ENCODE peak calls at places on chromosomes 11 and 22, in four cellular contexts. One of them, this sample, is unnamed.

GRCh38 chr11:36149538-36150242 is 139.5 kb downstream of the COMMD9 start:
- DNase-seq in retinal pigment epithelial cell: peak; percentile 99
- DNase-seq in heart right ventricle: peak; percentile 23
- DNase-seq in esophagus muscularis mucosa: no peak
- DNase-seq in this sample: no peak

GRCh38 chr11:76236092-76237026 is 30.1 kb upstream of the WNT11 start:
- DNase-seq in retinal pigment epithelial cell: no peak
- DNase-seq in heart right ventricle: no peak
- DNase-seq in esophagus muscularis mucosa: no peak
- DNase-seq in this sample: no peak

GRCh38 chr11:18523079-18523478 is 3.7 kb downstream of the TSG101 start:
- DNase-seq in retinal pigment epithelial cell: no peak
- DNase-seq in heart right ventricle: no peak
- DNase-seq in esophagus muscularis mucosa: no peak
- DNase-seq in this sample: no peak

GRCh38 chr22:32426881-32427280 is 14.8 kb upstream of the RTCB start:
- DNase-seq in retinal pigment epithelial cell: no peak
- DNase-seq in heart right ventricle: no peak
- DNase-seq in esophagus muscularis mucosa: no peak
- DNase-seq in this sample: no peak

GRCh38 chr22:38162881-38163843 is 18.5 kb downstream of the PLA2G6 start:
- DNase-seq in retinal pigment epithelial cell: no peak
- DNase-seq in heart right ventricle: no peak
- DNase-seq in esophagus muscularis mucosa: no peak
- DNase-seq in this sample: no peak

GRCh38 chr11:121337740-121338272 is 45.2 kb downstream of the SC5D start:
- DNase-seq in retinal pigment epithelial cell: no peak
- DNase-seq in heart right ventricle: no peak
- DNase-seq in esophagus muscularis mucosa: no peak
- DNase-seq in this sample: no peak

GRCh38 chr11:77525455-77526091 is 51.7 kb upstream of the PAK1 start:
- DNase-seq in retinal pigment epithelial cell: no peak
- DNase-seq in heart right ventricle: no peak
- DNase-seq in esophagus muscularis mucosa: no peak
- DNase-seq in this sample: no peak

GRCh38 chr11:118002010-118002540 is 15.9 kb downstream of the IL10RA start:
- DNase-seq in retinal pigment epithelial cell: no peak
- DNase-seq in heart right ventricle: no peak
- DNase-seq in esophagus muscularis mucosa: no peak
- DNase-seq in this sample: peak; percentile 84

GRCh38 chr22:17726561-17727243 is 47.6 kb downstream of the BID start:
- DNase-seq in retinal pigment epithelial cell: no peak
- DNase-seq in heart right ventricle: no peak
- DNase-seq in esophagus muscularis mucosa: no peak
- DNase-seq in this sample: no peak

GRCh38 chr11:127247261-127247660 is 246.7 kb upstream of the KIRREL3 start:
- DNase-seq in retinal pigment epithelial cell: no peak
- DNase-seq in heart right ventricle: no peak
- DNase-seq in esophagus muscularis mucosa: no peak
- DNase-seq in this sample: no peak

GRCh38 chr11:36241512-36241911 is 47.7 kb downstream of the COMMD9 start:
- DNase-seq in retinal pigment epithelial cell: no peak
- DNase-seq in heart right ventricle: no peak
- DNase-seq in esophagus muscularis mucosa: no peak
- DNase-seq in this sample: no peak

GRCh38 chr11:9748361-9748970 is 84.6 kb downstream of the SWAP70 start:
- DNase-seq in retinal pigment epithelial cell: no peak
- DNase-seq in heart right ventricle: peak; percentile 63
- DNase-seq in esophagus muscularis mucosa: no peak
- DNase-seq in this sample: no peak

GRCh38 chr22:19122752-19123492 is 710 bp upstream of the DGCR2 start:
- DNase-seq in retinal pigment epithelial cell: no peak
- DNase-seq in heart right ventricle: no peak
- DNase-seq in esophagus muscularis mucosa: no peak
- DNase-seq in this sample: peak; percentile 97

GRCh38 chr11:20056109-20057054 is 103.9 kb downstream of the DBX1 start:
- DNase-seq in retinal pigment epithelial cell: no peak
- DNase-seq in heart right ventricle: no peak
- DNase-seq in esophagus muscularis mucosa: no peak
- DNase-seq in this sample: no peak

GRCh38 chr11:8832571-8833260 is 78.3 kb upstream of the AKIP1 start:
- DNase-seq in retinal pigment epithelial cell: peak; percentile 46
- DNase-seq in heart right ventricle: no peak
- DNase-seq in esophagus muscularis mucosa: no peak
- DNase-seq in this sample: no peak

GRCh38 chr22:50627914-50628542 is at the start of gene ARSA:
- DNase-seq in retinal pigment epithelial cell: no peak
- DNase-seq in heart right ventricle: peak; percentile 85
- DNase-seq in esophagus muscularis mucosa: no peak
- DNase-seq in this sample: peak; percentile 90

GRCh38 chr11:65316979-65317786 is 2.5 kb downstream of the CDC42EP2 start:
- DNase-seq in retinal pigment epithelial cell: no peak
- DNase-seq in heart right ventricle: peak; percentile 91
- DNase-seq in esophagus muscularis mucosa: peak; percentile 95
- DNase-seq in this sample: peak; percentile 91

GRCh38 chr22:17898375-17898774 is 124.1 kb upstream of the BID start:
- DNase-seq in retinal pigment epithelial cell: no peak
- DNase-seq in heart right ventricle: no peak
- DNase-seq in esophagus muscularis mucosa: no peak
- DNase-seq in this sample: no peak

GRCh38 chr11:94185387-94186084 is 56.9 kb downstream of the PANX1 start:
- DNase-seq in retinal pigment epithelial cell: no peak
- DNase-seq in heart right ventricle: no peak
- DNase-seq in esophagus muscularis mucosa: peak; percentile 39
- DNase-seq in this sample: no peak

GRCh38 chr11:20599424-20600346 is at the start of gene SLC6A5:
- DNase-seq in retinal pigment epithelial cell: no peak
- DNase-seq in heart right ventricle: peak; percentile 38
- DNase-seq in esophagus muscularis mucosa: no peak
- DNase-seq in this sample: no peak

GRCh38 chr11:104572279-104572678 is 326.0 kb downstream of the CASP12 start:
- DNase-seq in retinal pigment epithelial cell: no peak
- DNase-seq in heart right ventricle: no peak
- DNase-seq in esophagus muscularis mucosa: no peak
- DNase-seq in this sample: no peak

GRCh38 chr11:20474176-20474950 is 86.8 kb downstream of the PRMT3 start:
- DNase-seq in retinal pigment epithelial cell: no peak
- DNase-seq in heart right ventricle: peak; percentile 12
- DNase-seq in esophagus muscularis mucosa: no peak
- DNase-seq in this sample: no peak

GRCh38 chr11:96942855-96943254 is 553.0 kb downstream of the JRKL start:
- DNase-seq in retinal pigment epithelial cell: no peak
- DNase-seq in heart right ventricle: no peak
- DNase-seq in esophagus muscularis mucosa: no peak
- DNase-seq in this sample: no peak

GRCh38 chr22:21865041-21865440 is 2.4 kb downstream of the MAPK1 start:
- DNase-seq in retinal pigment epithelial cell: peak; percentile 59
- DNase-seq in heart right ventricle: peak; percentile 53
- DNase-seq in esophagus muscularis mucosa: no peak
- DNase-seq in this sample: no peak

GRCh38 chr11:103257360-103257759 is 148.1 kb downstream of the DYNC2H1 start:
- DNase-seq in retinal pigment epithelial cell: no peak
- DNase-seq in heart right ventricle: no peak
- DNase-seq in esophagus muscularis mucosa: no peak
- DNase-seq in this sample: no peak

GRCh38 chr11:118768715-118769114 is 22.2 kb downstream of the DDX6 start:
- DNase-seq in retinal pigment epithelial cell: no peak
- DNase-seq in heart right ventricle: no peak
- DNase-seq in esophagus muscularis mucosa: no peak
- DNase-seq in this sample: no peak

GRCh38 chr22:40281717-40282116 is 64.6 kb upstream of the ADSL start:
- DNase-seq in retinal pigment epithelial cell: no peak
- DNase-seq in heart right ventricle: no peak
- DNase-seq in esophagus muscularis mucosa: no peak
- DNase-seq in this sample: no peak

GRCh38 chr11:17542249-17542648 is 2.0 kb downstream of the USH1C start:
- DNase-seq in retinal pigment epithelial cell: no peak
- DNase-seq in heart right ventricle: no peak
- DNase-seq in esophagus muscularis mucosa: no peak
- DNase-seq in this sample: no peak

GRCh38 chr22:40147388-40148176 is 30.1 kb upstream of the TNRC6B start:
- DNase-seq in retinal pigment epithelial cell: no peak
- DNase-seq in heart right ventricle: no peak
- DNase-seq in esophagus muscularis mucosa: peak; percentile 17
- DNase-seq in this sample: no peak

DNA sequence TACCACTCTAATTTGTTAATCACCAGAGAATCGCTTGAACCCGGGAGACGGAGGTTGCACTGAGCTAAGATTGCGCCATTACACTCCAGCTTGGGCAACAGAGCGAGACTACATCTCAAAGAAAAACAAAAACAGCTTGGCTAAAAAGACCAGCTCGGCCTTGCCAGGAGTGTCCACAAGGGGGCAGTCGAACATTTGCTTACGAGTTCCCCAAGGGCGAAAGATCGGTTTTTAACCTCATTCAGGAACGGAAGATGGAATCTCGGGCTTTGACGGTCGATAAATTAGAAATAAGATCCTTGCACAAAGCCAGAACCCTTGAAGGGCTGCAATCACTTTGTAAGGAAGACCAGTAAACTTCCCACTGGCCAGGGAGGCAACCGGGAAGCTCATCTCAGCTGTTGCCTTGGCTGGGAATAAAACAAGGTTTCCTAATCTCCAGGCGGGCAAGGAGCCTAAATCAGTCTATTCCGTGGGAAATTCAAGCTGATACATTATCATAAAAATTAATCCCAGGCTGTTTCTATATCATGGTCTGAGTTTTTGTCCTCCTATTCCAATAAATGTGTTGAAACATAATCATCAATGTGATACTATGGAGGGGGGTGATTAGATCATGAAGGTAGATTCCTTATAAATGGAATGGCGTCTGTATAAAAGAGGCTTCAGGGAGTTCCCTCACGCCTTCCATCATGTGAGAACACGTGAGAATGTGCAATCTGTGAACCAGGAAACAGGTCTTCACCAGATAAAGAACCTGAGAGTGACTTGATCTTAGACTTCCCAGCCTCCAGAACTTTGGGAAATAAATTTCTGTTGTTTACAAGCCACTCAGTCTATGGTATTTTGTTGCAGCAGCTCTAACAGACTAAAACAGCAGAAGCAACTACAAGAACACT is 14.9 kb upstream of the SLC29A2 start:
- DNase-seq in retinal pigment epithelial cell: peak; percentile 26
- DNase-seq in heart right ventricle: peak; percentile 79
- DNase-seq in esophagus muscularis mucosa: peak; percentile 97
- DNase-seq in this sample: peak; percentile 83
- H3K4me3 ChIP-seq in retinal pigment epithelial cell: peak overlapping the region; percentile 39
- H3K4me3 ChIP-seq in heart right ventricle: peak overlapping the region; percentile 34
- H3K4me3 ChIP-seq in esophagus muscularis mucosa: peak overlapping the region; percentile 51
- H3K4me3 ChIP-seq in this sample: peak overlapping the region; percentile 16

GRCh38 chr11:1854949-1855885 is 2.3 kb downstream of the LSP1 start:
- DNase-seq in retinal pigment epithelial cell: no peak
- DNase-seq in heart right ventricle: no peak
- DNase-seq in esophagus muscularis mucosa: no peak
- DNase-seq in this sample: no peak

GRCh38 chr11:1852885-1853284 is at the start of gene LSP1:
- DNase-seq in retinal pigment epithelial cell: no peak
- DNase-seq in heart right ventricle: no peak
- DNase-seq in esophagus muscularis mucosa: no peak
- DNase-seq in this sample: no peak

GRCh38 chr11:1854132-1854948 is 1.5 kb downstream of the LSP1 start:
- DNase-seq in retinal pigment epithelial cell: no peak
- DNase-seq in heart right ventricle: no peak
- DNase-seq in esophagus muscularis mucosa: no peak
- DNase-seq in this sample: no peak

GRCh38 chr11:1852271-1852877 is 510 bp upstream of the LSP1 start:
- DNase-seq in retinal pigment epithelial cell: no peak
- DNase-seq in heart right ventricle: no peak
- DNase-seq in esophagus muscularis mucosa: no peak
- DNase-seq in this sample: no peak

GRCh38 chr11:1853376-1854131 is 670 bp downstream of the LSP1 start:
- DNase-seq in retinal pigment epithelial cell: no peak
- DNase-seq in heart right ventricle: no peak
- DNase-seq in esophagus muscularis mucosa: no peak
- DNase-seq in this sample: no peak
- H3K4me3 ChIP-seq in retinal pigment epithelial cell: no peak overlapping the region
- H3K4me3 ChIP-seq in heart right ventricle: peak overlapping the region; percentile 25
- H3K4me3 ChIP-seq in esophagus muscularis mucosa: peak overlapping the region; percentile 40
- H3K4me3 ChIP-seq in this sample: peak overlapping the region; percentile 32

GRCh38 chr11:68355471-68355870 is 43.1 kb downstream of the LRP5 start:
- DNase-seq in retinal pigment epithelial cell: no peak
- DNase-seq in heart right ventricle: no peak
- DNase-seq in esophagus muscularis mucosa: no peak
- DNase-seq in this sample: no peak

GRCh38 chr11:68353118-68353517 is 40.7 kb downstream of the LRP5 start:
- DNase-seq in retinal pigment epithelial cell: no peak
- DNase-seq in heart right ventricle: no peak
- DNase-seq in esophagus muscularis mucosa: no peak
- DNase-seq in this sample: no peak

GRCh38 chr11:68352591-68352990 is 40.2 kb downstream of the LRP5 start:
- DNase-seq in retinal pigment epithelial cell: no peak
- DNase-seq in heart right ventricle: no peak
- DNase-seq in esophagus muscularis mucosa: no peak
- DNase-seq in this sample: no peak

GRCh38 chr11:68353669-68354068 is 41.3 kb downstream of the LRP5 start:
- DNase-seq in retinal pigment epithelial cell: no peak
- DNase-seq in heart right ventricle: no peak
- DNase-seq in esophagus muscularis mucosa: no peak
- DNase-seq in this sample: no peak

GRCh38 chr11:68354181-68354872 is 41.9 kb downstream of the LRP5 start:
- DNase-seq in retinal pigment epithelial cell: peak; percentile 90
- DNase-seq in heart right ventricle: peak; percentile 76
- DNase-seq in esophagus muscularis mucosa: peak; percentile 94
- DNase-seq in this sample: no peak
- H3K4me3 ChIP-seq in retinal pigment epithelial cell: peak overlapping the region; percentile 12
- H3K4me3 ChIP-seq in heart right ventricle: no peak overlapping the region
- H3K4me3 ChIP-seq in esophagus muscularis mucosa: peak overlapping the region; percentile 33
- H3K4me3 ChIP-seq in this sample: no peak overlapping the region

DNA sequence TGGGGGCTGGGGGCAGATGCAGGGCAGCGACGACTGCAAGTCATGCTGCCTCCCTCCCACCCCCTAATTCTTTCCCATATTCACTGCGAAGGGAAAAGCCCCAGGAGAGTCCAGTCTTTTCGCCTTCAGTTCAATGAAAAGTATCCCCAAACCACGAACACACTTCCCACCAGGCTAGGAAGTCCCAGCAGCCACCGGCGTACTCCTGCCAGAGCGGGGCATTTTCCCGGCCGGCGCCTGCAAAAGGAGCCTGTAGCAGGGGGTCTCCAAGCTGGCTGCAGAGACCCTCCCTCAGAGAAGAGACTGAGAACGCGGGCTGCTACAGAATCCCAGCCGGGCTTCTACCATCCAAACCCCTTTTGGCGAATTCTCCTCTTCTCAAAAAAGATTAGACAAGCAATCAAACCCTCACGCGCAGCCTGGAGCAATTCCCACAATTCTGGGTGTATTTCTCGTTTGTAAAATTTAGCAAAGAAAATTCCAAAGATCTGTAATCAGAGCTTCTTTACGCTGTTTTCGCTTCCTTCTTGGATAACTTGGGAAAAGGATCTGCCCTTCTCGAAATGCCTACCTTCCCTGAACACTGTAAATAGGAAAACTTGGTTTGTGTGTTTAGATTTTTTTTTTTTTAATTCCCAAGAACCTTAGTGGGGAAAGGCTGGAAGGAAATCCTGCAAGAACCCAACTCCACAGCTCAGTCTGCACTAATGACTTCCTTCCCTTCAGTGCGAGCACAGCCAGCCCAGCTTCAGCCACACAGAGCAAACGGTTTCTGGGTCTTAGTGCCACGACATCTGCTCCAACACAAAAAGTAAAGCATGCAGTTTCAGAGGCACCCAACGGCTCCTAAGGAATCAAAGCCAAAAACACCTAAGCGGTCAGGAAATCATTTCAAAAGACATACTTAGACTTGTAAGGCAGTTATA is 236.4 kb downstream of the TTC28 start:
- DNase-seq in retinal pigment epithelial cell: no peak
- DNase-seq in heart right ventricle: peak; percentile 78
- DNase-seq in esophagus muscularis mucosa: no peak
- DNase-seq in this sample: no peak
- H3K4me3 ChIP-seq in retinal pigment epithelial cell: peak overlapping the region; percentile 60
- H3K4me3 ChIP-seq in heart right ventricle: peak overlapping the region; percentile 65
- H3K4me3 ChIP-seq in esophagus muscularis mucosa: peak overlapping the region; percentile 62
- H3K4me3 ChIP-seq in this sample: peak overlapping the region; percentile 57